ENCODE peak calls at places on chromosomes 3 and 15, in seven cellular contexts. Z is ascending aorta, T is MM.1S, N is SK-N-SH, E is K562, G is tibial nerve, L is adrenal gland. C is an unnamed sample.

GRCh38 chr3:182981038-182981380 is 671 bp upstream of the DCUN1D1 start:
- DNase-seq in T (no peak), Z (no peak), N (no peak), G (no peak), E (no peak), L (peak; percentile 17), C (no peak)

GRCh38 chr3:78703944-78704343 is 1063.9 kb downstream of the ROBO1 start:
- DNase-seq in E (no peak), T (no peak), N (no peak), G (no peak), L (no peak), Z (no peak), C (no peak)

GRCh38 chr3:14273886-14274517 is 95.4 kb downstream of the LSM3 start:
- DNase-seq in N (no peak), L (no peak), G (no peak), T (no peak), E (peak; percentile 68), Z (no peak), C (no peak)

GRCh38 chr15:48355377-48355776 is 24.1 kb downstream of the DUT start:
- DNase-seq in N (no peak), G (no peak), Z (no peak), E (no peak), L (no peak), T (peak; percentile 64), C (no peak)

GRCh38 chr3:151639096-151639740 is 94.5 kb upstream of the AADACL2 start:
- DNase-seq in L (peak; percentile 13), T (no peak), G (no peak), E (no peak), N (no peak), Z (no peak), C (no peak)

GRCh38 chr15:83066034-83066760 is 855 bp downstream of the BTBD1 start:
- DNase-seq in L (no peak), E (no peak), N (no peak), T (no peak), G (no peak), Z (no peak), C (no peak)

GRCh38 chr3:188824596-188824995 is 347.2 kb upstream of the TPRG1 start:
- DNase-seq in N (no peak), T (no peak), G (no peak), L (no peak), Z (no peak), E (no peak), C (no peak)

GRCh38 chr15:26841941-26842340 is 24.9 kb upstream of the GABRA5 start:
- DNase-seq in T (no peak), G (no peak), N (no peak), Z (no peak), L (no peak), E (no peak), C (no peak)

DNA sequence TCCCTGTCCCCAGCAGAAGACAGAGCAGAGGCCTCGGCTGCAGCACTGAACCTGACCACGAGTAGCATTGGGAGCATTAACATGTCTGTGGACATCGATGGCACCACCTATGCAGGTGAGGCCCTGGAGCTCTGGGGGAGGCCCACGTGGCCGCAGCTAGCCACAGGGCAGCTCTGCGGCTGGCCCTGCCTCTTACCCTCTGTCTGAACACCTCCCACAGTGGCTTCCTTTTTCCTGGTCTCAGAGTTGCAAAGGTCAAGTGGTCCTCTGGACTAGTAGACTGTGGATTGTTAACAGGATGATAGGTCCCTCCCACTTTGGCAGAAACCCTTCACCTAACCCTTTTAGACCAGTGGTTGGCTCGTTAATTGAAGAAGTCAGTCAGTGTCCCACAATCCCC is 22.5 kb upstream of the CLK3 start:
- DNase-seq in L (no peak), T (no peak), N (no peak), G (no peak), Z (no peak), E (no peak), C (no peak)
- H3K36me3 ChIP-seq in L (peaks cover 17% of the 10 kb centered on the region), T (peaks cover 4% of the 10 kb centered on the region), N (no peaks in the 10 kb centered on the region), G (no peaks in the 10 kb centered on the region), Z (peaks cover 36% of the 10 kb centered on the region), E (peaks cover 9% of the 10 kb centered on the region), C (peaks cover 3% of the 10 kb centered on the region)

GRCh38 chr3:71380096-71380495 is 203.4 kb downstream of the FOXP1 start:
- DNase-seq in G (peak; percentile 45), E (peak; percentile 46), L (no peak), T (no peak), Z (no peak), N (peak; percentile 18), C (no peak)
- TF ChIP-seq CTCF in G (no peak), E (peak; percentile 35), L (no peak), T (peak; percentile 19), Z (peak; percentile 21), N (peak; percentile 40), C (peak; percentile 13)

DNA sequence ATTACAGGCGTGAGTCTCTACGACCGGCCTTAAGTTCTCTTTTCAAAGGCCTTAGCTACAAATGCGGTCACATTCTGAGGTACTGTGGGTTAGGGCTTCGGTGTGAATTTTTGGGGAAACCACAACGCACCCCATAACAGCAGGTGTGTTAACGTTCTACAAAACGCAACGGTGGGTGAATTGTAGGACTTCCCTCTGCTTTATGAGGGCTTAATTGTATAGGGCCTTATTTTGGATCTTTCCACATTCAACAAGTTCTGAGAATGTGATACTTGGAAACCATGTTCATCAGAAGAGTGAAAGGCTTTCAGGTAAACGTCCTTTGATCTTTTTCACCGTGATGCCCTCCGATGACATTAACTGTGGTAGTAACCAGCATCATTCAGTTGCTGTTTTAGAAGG is 998.6 kb upstream of the CFAP20DC start:
- DNase-seq in T (no peak), E (no peak), L (no peak), Z (no peak), G (no peak), N (no peak), C (no peak)
- H3K4me3 ChIP-seq in T (no peak overlapping the region), E (no peak overlapping the region), L (no peak overlapping the region), Z (no peak overlapping the region), G (no peak overlapping the region), N (no peak overlapping the region), C (no peak overlapping the region)

GRCh38 chr15:22989576-22990477 is 9.7 kb upstream of the CYFIP1 start:
- DNase-seq in E (no peak), G (no peak), T (no peak), L (no peak), Z (no peak), N (no peak), C (no peak)

GRCh38 chr15:22992026-22992331 is 11.8 kb upstream of the CYFIP1 start:
- DNase-seq in E (no peak), Z (no peak), N (no peak), L (no peak), T (no peak), G (no peak), C (no peak)

DNA sequence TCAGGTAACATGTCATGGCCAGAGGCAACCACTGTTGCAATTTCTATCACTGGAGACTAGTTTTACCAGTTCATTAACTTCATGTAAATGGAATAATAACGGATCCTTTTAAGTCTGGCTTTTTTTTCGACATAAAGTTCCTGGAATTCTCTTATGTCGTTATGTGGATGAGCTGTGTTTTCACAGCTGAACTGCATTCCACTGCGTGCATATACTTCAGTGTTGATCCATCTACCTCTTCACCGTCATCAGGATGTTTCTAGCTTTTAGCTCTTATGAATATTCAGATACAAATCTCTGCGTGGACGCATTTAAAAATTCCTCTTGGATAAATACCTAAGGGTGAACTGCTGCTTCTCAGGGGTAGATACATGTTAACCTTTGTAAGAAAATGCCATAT is 15.6 kb upstream of the CYFIP1 start:
- DNase-seq in L (no peak), E (no peak), G (no peak), N (no peak), Z (no peak), T (no peak), C (no peak)
- H3K36me3 ChIP-seq in L (peaks cover 51% of the 10 kb centered on the region), E (peaks cover 23% of the 10 kb centered on the region), G (no peaks in the 10 kb centered on the region), N (peaks cover 36% of the 10 kb centered on the region), Z (peaks cover 12% of the 10 kb centered on the region), T (no peaks in the 10 kb centered on the region), C (no peaks in the 10 kb centered on the region)

GRCh38 chr3:17176757-17177156 is 292.0 kb downstream of the PLCL2 start:
- DNase-seq in E (no peak), L (no peak), Z (no peak), G (no peak), T (no peak), N (no peak), C (no peak)
- TF ChIP-seq CTCF in E (no peak), L (no peak), Z (no peak), G (no peak), T (no peak), N (peak; percentile 12), C (no peak)

C was measured in kidney epithelial cell.